ENCODE peak calls at places on chromosomes 12 and 14, in four cellular contexts. C is H4, J is fibroblast of the conjunctiva, K is renal cortical epithelial cell. Q is an unnamed sample.

GRCh38 chr12:57165741-57166140 is 18.3 kb upstream of the LRP1-AS start:
- DNase-seq in C (peak), J (no peak), K (no peak), Q (no peak)

GRCh38 chr12:123990512-123990911 is 17.5 kb downstream of the ZNF664 start:
- DNase-seq in C (no peak), J (no peak), K (peak), Q (no peak)

GRCh38 chr14:94598816-94599655 is 13.2 kb upstream of the SERPINA3 start:
- DNase-seq in C (peak), J (peak), K (peak), Q (no peak)

GRCh38 chr12:45707241-45707857 is 22.2 kb upstream of the ARID2 start:
- DNase-seq in C (no peak), J (no peak), K (no peak), Q (no peak)

GRCh38 chr14:23399591-23399990 is 8.5 kb downstream of the MYH6 start:
- DNase-seq in C (no peak), J (no peak), K (no peak), Q (no peak)

GRCh38 chr12:120598674-120599463 is 17.7 kb upstream of the POP5 start:
- DNase-seq in C (peak), J (no peak), K (peak), Q (peak)

GRCh38 chr12:113571713-113572112 is 100.0 kb upstream of the LHX5 start:
- DNase-seq in C (no peak), J (no peak), K (no peak), Q (no peak)

GRCh38 chr12:106128526-106129430 is 10.0 kb downstream of the NUAK1 start:
- DNase-seq in C (no peak), J (no peak), K (no peak), Q (no peak)

GRCh38 chr14:57245941-57246340 is 22.8 kb downstream of the EXOC5 start:
- DNase-seq in C (no peak), J (no peak), K (no peak), Q (no peak)

GRCh38 chr12:51822956-51823355 is 25.6 kb downstream of the FIGNL2 start:
- DNase-seq in C (no peak), J (no peak), K (no peak), Q (no peak)